ENCODE peak calls at places on chromosomes 12 and 14, in six cellular contexts. A is endothelial cell of umbilical vein, W is PC-9, I is GM23248, G is K562, U is Karpas-422. Y is an unnamed sample.
A peak's percentile ranks its signal among the peaks of the same experiment; 100 is the strongest.

GRCh38 chr12:100268835-100269564 is 2.0 kb downstream of the SCYL2 start:
- DNase-seq in A (peak; percentile 30), I (peak; percentile 32), U (no peak), W (no peak), G (no peak), Y (peak; percentile 9)

GRCh38 chr14:88667555-88668273 is 104.9 kb downstream of the ZC3H14 start:
- DNase-seq in W (peak; percentile 40), I (peak; percentile 85), G (peak; percentile 26), A (peak; percentile 64), U (peak; percentile 92), Y (peak; percentile 71)

GRCh38 chr12:84315926-84316325 is 596.7 kb downstream of the SLC6A15 start:
- DNase-seq in U (no peak), W (no peak), G (no peak), A (no peak), I (peak; percentile 27), Y (no peak)

GRCh38 chr12:115398311-115398781 is 714.4 kb upstream of the TBX3 start:
- DNase-seq in W (no peak), I (no peak), A (no peak), G (no peak), U (no peak), Y (peak; percentile 6)

GRCh38 chr14:52351191-52351560 is 37.1 kb downstream of the PTGER2 start:
- DNase-seq in G (no peak), A (no peak), U (no peak), W (no peak), I (peak; percentile 66), Y (peak; percentile 84)

GRCh38 chr12:18422849-18423248 is 161.5 kb downstream of the PIK3C2G start:
- DNase-seq in U (no peak), I (peak; percentile 81), G (no peak), A (no peak), W (no peak), Y (no peak)

GRCh38 chr12:54596526-54596946 is 8.1 kb upstream of the PPP1R1A start:
- DNase-seq in I (peak; percentile 73), G (peak; percentile 70), W (no peak), U (peak; percentile 76), A (peak; percentile 58), Y (peak; percentile 41)

GRCh38 chr12:6896846-6897435 is 7.7 kb upstream of the LRRC23 start:
- DNase-seq in U (no peak), W (no peak), I (no peak), A (no peak), G (no peak), Y (no peak)

GRCh38 chr12:130761537-130762318 is 45.6 kb upstream of the RIMBP2 start:
- DNase-seq in G (peak; percentile 56), U (peak; percentile 85), I (peak; percentile 76), A (no peak), W (no peak), Y (peak; percentile 40)

GRCh38 chr12:26118356-26118755 is 6.5 kb downstream of the BHLHE41 start:
- DNase-seq in W (no peak), A (no peak), G (no peak), U (peak; percentile 61), I (no peak), Y (no peak)

GRCh38 chr12:113889806-113890581 is 76.1 kb downstream of the RBM19 start:
- DNase-seq in G (no peak), I (no peak), W (no peak), A (no peak), U (no peak), Y (no peak)

GRCh38 chr14:43894534-43894933 is 612.5 kb downstream of the FSCB start:
- DNase-seq in W (no peak), A (no peak), G (peak; percentile 18), U (peak; percentile 81), I (peak; percentile 38), Y (peak; percentile 12)

GRCh38 chr12:54304187-54304810 is 3.5 kb upstream of the NFE2 start:
- DNase-seq in A (no peak), I (peak; percentile 74), W (peak; percentile 82), U (peak; percentile 66), G (peak; percentile 93), Y (peak; percentile 56)

DNA sequence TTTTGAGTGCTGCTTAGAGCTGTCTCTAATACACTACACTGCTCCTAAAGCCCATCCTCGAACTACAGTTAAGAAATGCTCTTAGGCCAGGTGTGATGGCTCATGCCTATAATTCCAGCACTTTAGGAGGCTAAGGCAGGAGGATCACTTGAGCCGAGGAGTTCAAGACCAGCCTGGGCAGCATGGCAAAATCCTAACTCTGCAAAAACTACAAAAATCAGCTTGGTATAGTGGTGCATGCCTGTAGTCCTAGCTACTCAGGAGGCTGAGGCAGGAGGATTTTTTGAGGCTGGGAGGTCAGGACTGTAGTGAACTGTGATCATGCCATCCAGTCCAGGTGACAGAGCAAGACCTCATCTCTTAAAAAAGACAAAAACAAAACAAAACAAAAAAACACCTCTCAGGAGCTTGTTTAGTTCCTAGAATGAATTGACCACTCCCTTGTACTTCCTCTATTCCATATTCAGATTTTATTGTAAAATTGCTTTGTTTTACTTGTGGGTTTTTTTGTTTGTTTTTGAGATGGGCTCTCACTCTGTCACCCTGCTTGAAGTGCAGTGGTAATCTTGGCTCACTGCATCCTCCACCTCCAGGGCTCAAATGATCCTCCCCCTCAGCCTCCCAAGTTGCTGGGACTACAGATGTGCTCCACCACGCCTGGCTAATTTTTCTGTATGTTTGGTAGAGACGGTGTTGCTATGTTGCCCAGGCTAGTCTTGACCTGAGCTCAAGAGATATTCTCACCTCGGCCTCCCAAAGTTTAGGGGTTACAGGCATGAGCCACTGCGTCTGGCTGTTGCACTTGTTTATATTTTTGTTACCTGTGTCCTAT is 13.6 kb downstream of the MDM2 start:
- DNase-seq in U (no peak), G (no peak), W (no peak), I (no peak), A (no peak), Y (no peak)
- H3K79me2 ChIP-seq in U (peaks cover 46% of the 10 kb centered on the region), G (peaks cover 32% of the 10 kb centered on the region), W (peaks cover 6% of the 10 kb centered on the region), I (peaks cover 98% of the 10 kb centered on the region), A (peaks cover 53% of the 10 kb centered on the region), Y (peaks cover 25% of the 10 kb centered on the region)

GRCh38 chr12:14387472-14387871 is 22.0 kb downstream of the ATF7IP start:
- DNase-seq in U (no peak), W (no peak), G (no peak), A (no peak), I (no peak), Y (no peak)

GRCh38 chr12:14394317-14395058 is 29.0 kb downstream of the ATF7IP start:
- DNase-seq in A (peak; percentile 63), I (peak; percentile 77), W (no peak), G (peak; percentile 46), U (peak; percentile 93), Y (peak; percentile 89)

GRCh38 chr12:14393736-14394135 is 28.3 kb downstream of the ATF7IP start:
- DNase-seq in W (no peak), I (peak; percentile 46), U (no peak), G (no peak), A (peak; percentile 50), Y (no peak)

GRCh38 chr12:14390885-14391530 is 25.5 kb downstream of the ATF7IP start:
- DNase-seq in W (no peak), A (peak; percentile 40), G (no peak), U (no peak), I (no peak), Y (no peak)

DNA sequence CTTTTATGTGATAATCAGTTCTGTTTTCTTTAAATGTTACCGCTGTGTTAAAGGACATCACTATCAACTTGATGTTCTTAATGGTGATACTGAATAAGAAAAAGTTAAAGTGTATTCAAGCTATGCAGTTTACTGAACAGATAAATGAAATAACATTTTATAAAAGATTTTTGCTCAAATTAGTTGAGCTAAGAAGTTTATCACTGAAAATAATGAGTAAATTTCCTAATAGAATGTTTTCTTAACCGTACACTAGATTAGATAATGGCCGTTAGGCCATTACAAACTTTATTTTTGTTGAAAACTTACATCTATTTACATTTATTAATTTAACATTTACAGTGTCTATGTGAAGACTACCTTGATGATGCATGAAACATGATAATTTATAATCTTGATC is 25.0 kb downstream of the ATF7IP start:
- DNase-seq in A (no peak), G (no peak), U (no peak), I (no peak), W (no peak), Y (no peak)
- H3K4me1 ChIP-seq in A (peaks cover 30% of the 10 kb centered on the region), G (no peaks in the 10 kb centered on the region), U (peaks cover 76% of the 10 kb centered on the region), I (peaks cover 33% of the 10 kb centered on the region), W (no peaks in the 10 kb centered on the region), Y (peaks cover 2% of the 10 kb centered on the region)

GRCh38 chr14:72883109-72883508 is 10.8 kb downstream of the DPF3 start:
- DNase-seq in U (no peak), A (no peak), I (no peak), W (no peak), G (no peak), Y (no peak)

GRCh38 chr14:72887514-72887913 is 6.4 kb downstream of the DPF3 start:
- DNase-seq in I (no peak), A (no peak), G (no peak), W (no peak), U (no peak), Y (no peak)

GRCh38 chr14:72882047-72882446 is 11.9 kb downstream of the DPF3 start:
- DNase-seq in A (no peak), I (no peak), W (no peak), U (no peak), G (no peak), Y (no peak)

GRCh38 chr14:72883963-72884362 is 9.9 kb downstream of the DPF3 start:
- DNase-seq in G (no peak), I (peak; percentile 28), U (no peak), A (peak; percentile 91), W (no peak), Y (peak; percentile 45)

GRCh38 chr14:72884386-72884785 is 9.5 kb downstream of the DPF3 start:
- DNase-seq in W (no peak), G (no peak), U (no peak), I (no peak), A (no peak), Y (no peak)
- H3K79me2 ChIP-seq in W (no peaks in the 10 kb centered on the region), G (no peaks in the 10 kb centered on the region), U (no peaks in the 10 kb centered on the region), I (peaks cover 98% of the 10 kb centered on the region), A (peaks cover 30% of the 10 kb centered on the region), Y (peaks cover 76% of the 10 kb centered on the region)

GRCh38 chr12:57606821-57607220 is 2.2 kb downstream of the DTX3 start:
- DNase-seq in A (no peak), U (no peak), W (no peak), I (no peak), G (no peak), Y (no peak)

GRCh38 chr12:57609091-57609780 is 2.0 kb upstream of the ARHGEF25 start:
- DNase-seq in A (no peak), W (no peak), U (no peak), I (no peak), G (peak; percentile 54), Y (no peak)

GRCh38 chr12:57606399-57606798 is 1.8 kb downstream of the DTX3 start:
- DNase-seq in G (no peak), A (no peak), I (no peak), W (no peak), U (no peak), Y (no peak)

GRCh38 chr12:57609781-57610552 is 1.3 kb upstream of the ARHGEF25 start:
- DNase-seq in W (no peak), A (no peak), G (no peak), U (no peak), I (no peak), Y (no peak)

DNA sequence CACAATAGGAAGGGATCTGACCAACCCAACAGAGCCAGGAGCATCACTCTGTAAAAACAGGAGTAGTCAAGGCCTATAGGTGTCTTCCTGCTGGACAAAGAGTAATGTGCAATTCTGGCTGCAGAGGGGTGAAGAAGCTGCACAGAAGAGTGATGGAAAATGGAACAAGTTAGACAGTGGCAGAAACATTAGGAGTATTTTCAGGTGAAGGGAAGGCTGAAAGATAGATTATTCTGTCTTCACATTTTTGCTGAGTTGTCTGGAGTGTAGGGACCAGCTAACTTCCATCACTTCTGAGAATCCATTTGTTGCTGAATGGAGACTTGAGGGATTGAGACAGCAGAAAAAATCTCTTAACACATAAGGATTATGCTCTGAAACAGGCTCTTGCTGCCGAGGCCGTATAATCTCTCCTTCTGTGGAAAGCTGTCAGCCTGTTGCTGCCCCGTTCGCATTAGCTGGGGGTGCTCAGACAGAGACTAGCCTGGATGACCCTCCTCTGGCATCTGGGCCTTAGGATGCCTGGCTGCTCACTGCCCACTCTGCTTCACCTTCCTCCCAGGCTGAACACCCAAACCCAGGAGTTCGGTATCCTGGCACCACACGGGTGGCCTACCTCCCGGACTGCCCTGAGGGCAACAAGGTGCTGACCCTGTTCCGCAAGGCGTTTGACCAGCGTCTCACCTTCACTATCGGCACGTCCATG is 3.1 kb upstream of the ARHGEF25 start:
- DNase-seq in A (no peak), I (no peak), U (no peak), W (no peak), G (no peak), Y (no peak)
- H3K4me1 ChIP-seq in A (peaks cover 9% of the 10 kb centered on the region), I (peaks cover 25% of the 10 kb centered on the region), U (peaks cover 19% of the 10 kb centered on the region), W (no peaks in the 10 kb centered on the region), G (peaks cover 51% of the 10 kb centered on the region), Y (peaks cover 13% of the 10 kb centered on the region)